ENCODE peak calls at places on chromosome 18, in seven cellular contexts. One of them, this sample, is unnamed.

GRCh38 chr18:54612237-54612636 is 21.2 kb downstream of the DYNAP start:
- DNase-seq in mucosa of gallbladder: no peak
- DNase-seq in GM13976: no peak
- DNase-seq in posterior cingulate gyrus: no peak
- DNase-seq in DMS153: no peak
- DNase-seq in stimulated activated naive CD4-positive, alpha-beta T cell: no peak
- DNase-seq in GM23248: no peak
- DNase-seq in this sample: no peak

GRCh38 chr18:38052879-38053590 is 487.4 kb upstream of the CELF4 start:
- DNase-seq in mucosa of gallbladder: no peak
- DNase-seq in GM13976: no peak
- DNase-seq in posterior cingulate gyrus: no peak
- DNase-seq in DMS153: no peak
- DNase-seq in stimulated activated naive CD4-positive, alpha-beta T cell: no peak
- DNase-seq in GM23248: no peak
- DNase-seq in this sample: no peak

GRCh38 chr18:48920408-48921038 is 30.2 kb downstream of the SMAD7 start:
- DNase-seq in mucosa of gallbladder: no peak
- DNase-seq in GM13976: no peak
- DNase-seq in posterior cingulate gyrus: no peak
- DNase-seq in DMS153: no peak
- DNase-seq in stimulated activated naive CD4-positive, alpha-beta T cell: no peak
- DNase-seq in GM23248: peak; percentile 4
- DNase-seq in this sample: no peak

GRCh38 chr18:50687491-50687890 is 127.6 kb downstream of the MAPK4 start:
- DNase-seq in mucosa of gallbladder: no peak
- DNase-seq in GM13976: no peak
- DNase-seq in posterior cingulate gyrus: no peak
- DNase-seq in DMS153: peak; percentile 45
- DNase-seq in stimulated activated naive CD4-positive, alpha-beta T cell: no peak
- DNase-seq in GM23248: no peak
- DNase-seq in this sample: no peak

GRCh38 chr18:66587430-66587829 is 16.5 kb downstream of the CDH19 start:
- DNase-seq in mucosa of gallbladder: no peak
- DNase-seq in GM13976: no peak
- DNase-seq in posterior cingulate gyrus: no peak
- DNase-seq in DMS153: no peak
- DNase-seq in stimulated activated naive CD4-positive, alpha-beta T cell: no peak
- DNase-seq in GM23248: no peak
- DNase-seq in this sample: no peak

GRCh38 chr18:68837665-68838390 is 39.9 kb downstream of the CCDC102B start:
- DNase-seq in mucosa of gallbladder: no peak
- DNase-seq in GM13976: no peak
- DNase-seq in posterior cingulate gyrus: no peak
- DNase-seq in DMS153: no peak
- DNase-seq in stimulated activated naive CD4-positive, alpha-beta T cell: no peak
- DNase-seq in GM23248: peak; percentile 76
- DNase-seq in this sample: no peak

GRCh38 chr18:22983175-22983574 is 50.0 kb downstream of the RBBP8 start:
- DNase-seq in mucosa of gallbladder: no peak
- DNase-seq in GM13976: peak; percentile 23
- DNase-seq in posterior cingulate gyrus: no peak
- DNase-seq in DMS153: no peak
- DNase-seq in stimulated activated naive CD4-positive, alpha-beta T cell: no peak
- DNase-seq in GM23248: peak; percentile 79
- DNase-seq in this sample: no peak

GRCh38 chr18:44920441-44920840 is 239.8 kb downstream of the SETBP1 start:
- DNase-seq in mucosa of gallbladder: no peak
- DNase-seq in GM13976: no peak
- DNase-seq in posterior cingulate gyrus: no peak
- DNase-seq in DMS153: no peak
- DNase-seq in stimulated activated naive CD4-positive, alpha-beta T cell: no peak
- DNase-seq in GM23248: no peak
- DNase-seq in this sample: no peak

GRCh38 chr18:42274488-42275137 is 319.6 kb downstream of the PIK3C3 start:
- DNase-seq in mucosa of gallbladder: no peak
- DNase-seq in GM13976: peak; percentile 25
- DNase-seq in posterior cingulate gyrus: no peak
- DNase-seq in DMS153: no peak
- DNase-seq in stimulated activated naive CD4-positive, alpha-beta T cell: no peak
- DNase-seq in GM23248: peak; percentile 30
- DNase-seq in this sample: no peak

GRCh38 chr18:49135871-49136270 is 185.1 kb upstream of the SMAD7 start:
- DNase-seq in mucosa of gallbladder: no peak
- DNase-seq in GM13976: no peak
- DNase-seq in posterior cingulate gyrus: no peak
- DNase-seq in DMS153: no peak
- DNase-seq in stimulated activated naive CD4-positive, alpha-beta T cell: no peak
- DNase-seq in GM23248: peak; percentile 32
- DNase-seq in this sample: no peak

GRCh38 chr18:69205925-69206324 is 194.8 kb upstream of the DOK6 start:
- DNase-seq in mucosa of gallbladder: no peak
- DNase-seq in GM13976: no peak
- DNase-seq in posterior cingulate gyrus: no peak
- DNase-seq in DMS153: no peak
- DNase-seq in stimulated activated naive CD4-positive, alpha-beta T cell: no peak
- DNase-seq in GM23248: no peak
- DNase-seq in this sample: no peak

GRCh38 chr18:33951031-33951430 is 273.7 kb downstream of the NOL4 start:
- DNase-seq in mucosa of gallbladder: no peak
- DNase-seq in GM13976: no peak
- DNase-seq in posterior cingulate gyrus: no peak
- DNase-seq in DMS153: no peak
- DNase-seq in stimulated activated naive CD4-positive, alpha-beta T cell: no peak
- DNase-seq in GM23248: no peak
- DNase-seq in this sample: no peak

GRCh38 chr18:55088000-55088401 is 128.7 kb upstream of the CCDC68 start:
- DNase-seq in mucosa of gallbladder: no peak
- DNase-seq in GM13976: no peak
- DNase-seq in posterior cingulate gyrus: no peak
- DNase-seq in DMS153: no peak
- DNase-seq in stimulated activated naive CD4-positive, alpha-beta T cell: no peak
- DNase-seq in GM23248: peak; percentile 19
- DNase-seq in this sample: no peak

GRCh38 chr18:24704921-24705620 is 244.6 kb downstream of the HRH4 start:
- DNase-seq in mucosa of gallbladder: peak; percentile 23
- DNase-seq in GM13976: no peak
- DNase-seq in posterior cingulate gyrus: no peak
- DNase-seq in DMS153: no peak
- DNase-seq in stimulated activated naive CD4-positive, alpha-beta T cell: no peak
- DNase-seq in GM23248: peak; percentile 49
- DNase-seq in this sample: no peak

GRCh38 chr18:44589709-44590108 is 91.0 kb upstream of the SETBP1 start:
- DNase-seq in mucosa of gallbladder: no peak
- DNase-seq in GM13976: no peak
- DNase-seq in posterior cingulate gyrus: no peak
- DNase-seq in DMS153: no peak
- DNase-seq in stimulated activated naive CD4-positive, alpha-beta T cell: no peak
- DNase-seq in GM23248: peak; percentile 84
- DNase-seq in this sample: no peak

GRCh38 chr18:76349067-76349715 is 145.9 kb downstream of the ZNF516 start:
- DNase-seq in mucosa of gallbladder: peak; percentile 72
- DNase-seq in GM13976: peak; percentile 86
- DNase-seq in posterior cingulate gyrus: peak; percentile 61
- DNase-seq in DMS153: peak; percentile 77
- DNase-seq in stimulated activated naive CD4-positive, alpha-beta T cell: peak; percentile 31
- DNase-seq in GM23248: peak; percentile 75
- DNase-seq in this sample: peak; percentile 41

GRCh38 chr18:22335644-22336275 is 82.0 kb downstream of the CTAGE1 start:
- DNase-seq in mucosa of gallbladder: no peak
- DNase-seq in GM13976: no peak
- DNase-seq in posterior cingulate gyrus: no peak
- DNase-seq in DMS153: no peak
- DNase-seq in stimulated activated naive CD4-positive, alpha-beta T cell: no peak
- DNase-seq in GM23248: no peak
- DNase-seq in this sample: no peak